ENCODE peak calls at places on chromosomes 12 and 14, in seven cellular contexts. R is Kasumi-1; F is GM03348; I is KBM-7; T is ACHN; D is iris pigment epithelial cell; X is CD4-positive, alpha-beta T cell. H is an unnamed sample.

GRCh38 chr14:72582582-72582981 is 311.3 kb downstream of the DPF3 start:
- DNase-seq in F (no peak), R (no peak), X (no peak), I (no peak), T (no peak), D (no peak), H (peak; percentile 1)

GRCh38 chr12:28316067-28316466 is 125.8 kb downstream of the CCDC91 start:
- DNase-seq in F (no peak), D (no peak), I (no peak), T (peak; percentile 27), X (no peak), R (no peak), H (peak; percentile 18)

GRCh38 chr12:27331927-27332324 is 710 bp upstream of the BMAL2 start:
- DNase-seq in I (peak; percentile 39), D (no peak), F (no peak), T (peak; percentile 40), R (no peak), X (no peak), H (peak; percentile 54)

GRCh38 chr12:25295361-25295760 is 44.6 kb upstream of the KRAS start:
- DNase-seq in I (no peak), D (peak; percentile 13), F (peak; percentile 30), X (no peak), T (no peak), R (no peak), H (no peak)

GRCh38 chr12:124819525-124819924 is 44.1 kb downstream of the SCARB1 start:
- DNase-seq in R (no peak), D (no peak), T (no peak), I (no peak), X (no peak), F (no peak), H (no peak)

GRCh38 chr12:4857472-4858291 is 52.0 kb upstream of the KCNA1 start:
- DNase-seq in D (peak; percentile 68), I (peak; percentile 71), T (peak; percentile 70), X (peak; percentile 61), R (peak; percentile 71), F (peak; percentile 88), H (peak; percentile 77)

GRCh38 chr12:75471928-75472865 is 8.4 kb upstream of the GLIPR1 start:
- DNase-seq in I (peak; percentile 92), R (peak; percentile 93), X (no peak), T (no peak), F (no peak), D (no peak), H (peak; percentile 87)

GRCh38 chr14:68630081-68630571 is 162.7 kb downstream of the ZFP36L1 start:
- DNase-seq in R (no peak), X (no peak), F (no peak), T (no peak), D (no peak), I (no peak), H (no peak)

GRCh38 chr14:100158566-100159106 is 809 bp downstream of the DEGS2 start:
- DNase-seq in T (no peak), R (no peak), X (no peak), I (no peak), D (no peak), F (no peak), H (no peak)

GRCh38 chr12:51874013-51874412 is 13.9 kb upstream of the ANKRD33 start:
- DNase-seq in R (no peak), D (peak; percentile 73), T (no peak), F (no peak), X (no peak), I (no peak), H (peak; percentile 25)

GRCh38 chr12:108482717-108483212 is 32.3 kb upstream of the FICD start:
- DNase-seq in R (no peak), I (no peak), T (peak; percentile 57), F (no peak), D (peak; percentile 26), X (no peak), H (no peak)

GRCh38 chr14:64201296-64201695 is 92.9 kb downstream of the ESR2 start:
- DNase-seq in D (no peak), R (no peak), I (no peak), F (no peak), X (no peak), T (no peak), H (no peak)

GRCh38 chr12:2080604-2081003 is 27.8 kb downstream of the CACNA1C start:
- DNase-seq in I (no peak), D (no peak), F (no peak), T (no peak), X (no peak), R (no peak), H (no peak)

GRCh38 chr14:89813485-89814080 is 140.9 kb downstream of the EFCAB11 start:
- DNase-seq in X (no peak), D (peak; percentile 94), T (no peak), R (peak; percentile 25), I (peak; percentile 47), F (peak; percentile 87), H (peak; percentile 17)

H was measured in OCI-M1.